ENCODE peak calls at places on chromosomes 1 and 21, in ten cellular contexts. One of them, this sample, is unnamed.

GRCh38 chr1:207752456-207753132 is 740 bp downstream of the CD46 start:
- DNase-seq in mesothelial cell of epicardium: no peak
- DNase-seq in endothelial cell: peak; percentile 15
- DNase-seq in AG10803: peak; percentile 3
- DNase-seq in testis: peak; percentile 55
- DNase-seq in omental fat pad: no peak
- DNase-seq in BJ: no peak
- DNase-seq in progenitor cell of endocrine pancreas: peak; percentile 27
- DNase-seq in psoas muscle: no peak
- DNase-seq in uterus: no peak
- DNase-seq in this sample: peak; percentile 29

GRCh38 chr1:210236386-210236839 is 3.8 kb downstream of the SERTAD4 start:
- DNase-seq in mesothelial cell of epicardium: no peak
- DNase-seq in endothelial cell: no peak
- DNase-seq in AG10803: no peak
- DNase-seq in testis: no peak
- DNase-seq in omental fat pad: no peak
- DNase-seq in BJ: no peak
- DNase-seq in progenitor cell of endocrine pancreas: no peak
- DNase-seq in psoas muscle: no peak
- DNase-seq in uterus: no peak
- DNase-seq in this sample: no peak

GRCh38 chr1:216847385-216848036 is 124.3 kb upstream of the ESRRG start:
- DNase-seq in mesothelial cell of epicardium: no peak
- DNase-seq in endothelial cell: no peak
- DNase-seq in AG10803: peak; percentile 8
- DNase-seq in testis: no peak
- DNase-seq in omental fat pad: no peak
- DNase-seq in BJ: peak; percentile 4
- DNase-seq in progenitor cell of endocrine pancreas: no peak
- DNase-seq in psoas muscle: no peak
- DNase-seq in uterus: no peak
- DNase-seq in this sample: no peak

GRCh38 chr21:33767236-33767635 is 124.9 kb downstream of the ITSN1 start:
- DNase-seq in mesothelial cell of epicardium: no peak
- DNase-seq in endothelial cell: no peak
- DNase-seq in AG10803: peak; percentile 76
- DNase-seq in testis: no peak
- DNase-seq in omental fat pad: no peak
- DNase-seq in BJ: no peak
- DNase-seq in progenitor cell of endocrine pancreas: no peak
- DNase-seq in psoas muscle: no peak
- DNase-seq in uterus: no peak
- DNase-seq in this sample: no peak

GRCh38 chr1:235821361-235821981 is 45.2 kb downstream of the LYST start:
- DNase-seq in mesothelial cell of epicardium: no peak
- DNase-seq in endothelial cell: no peak
- DNase-seq in AG10803: peak; percentile 72
- DNase-seq in testis: no peak
- DNase-seq in omental fat pad: no peak
- DNase-seq in BJ: peak; percentile 83
- DNase-seq in progenitor cell of endocrine pancreas: no peak
- DNase-seq in psoas muscle: no peak
- DNase-seq in uterus: no peak
- DNase-seq in this sample: no peak

GRCh38 chr1:235160395-235160964 is 570 bp downstream of the RBM34 start:
- DNase-seq in mesothelial cell of epicardium: no peak
- DNase-seq in endothelial cell: no peak
- DNase-seq in AG10803: peak; percentile 70
- DNase-seq in testis: no peak
- DNase-seq in omental fat pad: no peak
- DNase-seq in BJ: peak; percentile 16
- DNase-seq in progenitor cell of endocrine pancreas: no peak
- DNase-seq in psoas muscle: no peak
- DNase-seq in uterus: no peak
- DNase-seq in this sample: no peak

GRCh38 chr1:202376247-202376646 is 27.7 kb downstream of the PPP1R12B start:
- DNase-seq in mesothelial cell of epicardium: no peak
- DNase-seq in endothelial cell: no peak
- DNase-seq in AG10803: peak; percentile 61
- DNase-seq in testis: no peak
- DNase-seq in omental fat pad: no peak
- DNase-seq in BJ: no peak
- DNase-seq in progenitor cell of endocrine pancreas: no peak
- DNase-seq in psoas muscle: no peak
- DNase-seq in uterus: no peak
- DNase-seq in this sample: no peak

GRCh38 chr21:40555129-40555528 is 291.8 kb downstream of the DSCAM start:
- DNase-seq in mesothelial cell of epicardium: no peak
- DNase-seq in endothelial cell: no peak
- DNase-seq in AG10803: no peak
- DNase-seq in testis: no peak
- DNase-seq in omental fat pad: no peak
- DNase-seq in BJ: no peak
- DNase-seq in progenitor cell of endocrine pancreas: no peak
- DNase-seq in psoas muscle: no peak
- DNase-seq in uterus: no peak
- DNase-seq in this sample: no peak

GRCh38 chr1:206579747-206580437 is 32.4 kb downstream of the EIF2D start:
- DNase-seq in mesothelial cell of epicardium: no peak
- DNase-seq in endothelial cell: no peak
- DNase-seq in AG10803: peak; percentile 82
- DNase-seq in testis: peak; percentile 48
- DNase-seq in omental fat pad: no peak
- DNase-seq in BJ: no peak
- DNase-seq in progenitor cell of endocrine pancreas: no peak
- DNase-seq in psoas muscle: peak; percentile 89
- DNase-seq in uterus: no peak
- DNase-seq in this sample: no peak

GRCh38 chr1:13725714-13726175 is 25.8 kb downstream of the PRDM2 start:
- DNase-seq in mesothelial cell of epicardium: no peak
- DNase-seq in endothelial cell: peak; percentile 43
- DNase-seq in AG10803: peak; percentile 92
- DNase-seq in testis: peak; percentile 54
- DNase-seq in omental fat pad: no peak
- DNase-seq in BJ: no peak
- DNase-seq in progenitor cell of endocrine pancreas: no peak
- DNase-seq in psoas muscle: no peak
- DNase-seq in uterus: no peak
- DNase-seq in this sample: peak; percentile 30

GRCh38 chr1:1440941-1441888 is 5.7 kb downstream of the VWA1 start:
- DNase-seq in mesothelial cell of epicardium: no peak
- DNase-seq in endothelial cell: peak; percentile 76
- DNase-seq in AG10803: peak; percentile 15
- DNase-seq in testis: peak; percentile 57
- DNase-seq in omental fat pad: no peak
- DNase-seq in BJ: no peak
- DNase-seq in progenitor cell of endocrine pancreas: no peak
- DNase-seq in psoas muscle: peak; percentile 80
- DNase-seq in uterus: peak; percentile 55
- DNase-seq in this sample: peak; percentile 71

GRCh38 chr1:1440262-1440772 is 4.8 kb downstream of the VWA1 start:
- DNase-seq in mesothelial cell of epicardium: no peak
- DNase-seq in endothelial cell: no peak
- DNase-seq in AG10803: no peak
- DNase-seq in testis: no peak
- DNase-seq in omental fat pad: no peak
- DNase-seq in BJ: no peak
- DNase-seq in progenitor cell of endocrine pancreas: no peak
- DNase-seq in psoas muscle: no peak
- DNase-seq in uterus: peak; percentile 23
- DNase-seq in this sample: no peak

GRCh38 chr1:1438531-1439381 is 3.3 kb downstream of the VWA1 start:
- DNase-seq in mesothelial cell of epicardium: no peak
- DNase-seq in endothelial cell: no peak
- DNase-seq in AG10803: no peak
- DNase-seq in testis: no peak
- DNase-seq in omental fat pad: no peak
- DNase-seq in BJ: no peak
- DNase-seq in progenitor cell of endocrine pancreas: no peak
- DNase-seq in psoas muscle: no peak
- DNase-seq in uterus: peak; percentile 21
- DNase-seq in this sample: no peak

GRCh38 chr1:1437904-1438376 is 2.5 kb downstream of the VWA1 start:
- DNase-seq in mesothelial cell of epicardium: no peak
- DNase-seq in endothelial cell: no peak
- DNase-seq in AG10803: no peak
- DNase-seq in testis: no peak
- DNase-seq in omental fat pad: no peak
- DNase-seq in BJ: no peak
- DNase-seq in progenitor cell of endocrine pancreas: peak; percentile 73
- DNase-seq in psoas muscle: no peak
- DNase-seq in uterus: no peak
- DNase-seq in this sample: no peak

GRCh38 chr1:1439550-1440261 is 4.2 kb downstream of the VWA1 start:
- DNase-seq in mesothelial cell of epicardium: no peak
- DNase-seq in endothelial cell: no peak
- DNase-seq in AG10803: no peak
- DNase-seq in testis: no peak
- DNase-seq in omental fat pad: no peak
- DNase-seq in BJ: no peak
- DNase-seq in progenitor cell of endocrine pancreas: no peak
- DNase-seq in psoas muscle: no peak
- DNase-seq in uterus: no peak
- DNase-seq in this sample: no peak
- TF ChIP-seq CTCF in mesothelial cell of epicardium: no peak
- TF ChIP-seq CTCF in endothelial cell: no peak
- TF ChIP-seq CTCF in AG10803: no peak
- TF ChIP-seq CTCF in testis: no peak
- TF ChIP-seq CTCF in omental fat pad: no peak
- TF ChIP-seq CTCF in BJ: no peak
- TF ChIP-seq CTCF in progenitor cell of endocrine pancreas: no peak
- TF ChIP-seq CTCF in psoas muscle: no peak
- TF ChIP-seq CTCF in uterus: no peak
- TF ChIP-seq CTCF in this sample: no peak

DNA sequence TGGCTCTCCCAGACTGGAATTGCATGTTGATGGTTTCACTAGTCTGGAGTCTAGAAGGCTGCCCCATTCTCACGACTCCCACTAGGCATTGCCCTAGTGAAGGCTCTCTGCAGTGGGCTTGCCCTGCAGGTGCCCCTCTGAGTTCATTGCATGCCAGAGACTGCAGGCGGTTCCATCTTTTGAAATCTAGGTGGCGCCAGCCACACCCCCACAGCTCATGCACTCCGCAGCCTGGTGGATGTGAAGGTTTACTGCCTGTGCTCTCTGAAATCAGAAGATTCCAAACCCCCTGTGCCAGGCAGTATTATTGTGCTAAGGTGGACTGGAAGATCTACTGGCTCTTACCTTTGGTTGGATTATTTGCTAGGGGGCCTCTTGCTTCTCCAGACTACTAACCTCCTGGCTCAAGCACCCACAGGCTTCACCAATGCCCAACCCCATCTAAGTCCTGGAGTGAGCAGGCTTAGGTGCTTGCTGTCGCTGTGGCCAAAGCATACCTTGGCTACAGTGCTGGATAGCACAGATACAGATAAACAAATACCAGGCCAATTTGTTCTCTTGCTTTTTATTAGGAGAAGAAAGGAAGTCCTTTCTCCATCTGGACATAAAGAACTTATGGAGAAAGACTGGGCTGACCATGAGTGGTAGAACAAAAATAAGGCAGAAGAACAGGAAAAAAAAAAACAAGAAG is 83.5 kb upstream of the SIM2 start:
- DNase-seq in mesothelial cell of epicardium: no peak
- DNase-seq in endothelial cell: no peak
- DNase-seq in AG10803: no peak
- DNase-seq in testis: no peak
- DNase-seq in omental fat pad: no peak
- DNase-seq in BJ: no peak
- DNase-seq in progenitor cell of endocrine pancreas: no peak
- DNase-seq in psoas muscle: no peak
- DNase-seq in uterus: no peak
- DNase-seq in this sample: peak; percentile 53
- TF ChIP-seq CTCF in mesothelial cell of epicardium: no peak
- TF ChIP-seq CTCF in endothelial cell: peak; percentile 15
- TF ChIP-seq CTCF in AG10803: no peak
- TF ChIP-seq CTCF in testis: no peak
- TF ChIP-seq CTCF in omental fat pad: no peak
- TF ChIP-seq CTCF in BJ: no peak
- TF ChIP-seq CTCF in progenitor cell of endocrine pancreas: peak; percentile 28
- TF ChIP-seq CTCF in psoas muscle: no peak
- TF ChIP-seq CTCF in uterus: no peak
- TF ChIP-seq CTCF in this sample: peak; percentile 41

DNA sequence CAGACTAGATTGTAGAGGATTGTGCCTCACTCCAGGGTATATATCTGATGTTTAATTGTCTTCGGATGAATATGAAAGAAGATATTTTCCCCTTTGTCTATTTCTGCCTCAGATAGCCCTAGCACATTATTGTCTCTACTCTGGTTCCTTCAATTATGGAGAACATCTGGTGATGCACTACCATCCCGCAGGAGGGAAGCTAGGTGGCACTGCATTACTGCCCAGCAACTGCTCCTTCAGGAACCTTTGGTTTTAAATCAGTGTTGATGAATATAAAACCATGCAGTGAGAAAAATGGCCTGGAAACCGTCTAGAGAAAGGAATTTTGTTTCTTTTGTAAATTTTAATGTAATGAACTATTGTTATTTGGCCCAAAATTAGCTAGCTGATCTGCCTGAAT is 68.5 kb downstream of the GPR88 start:
- DNase-seq in mesothelial cell of epicardium: no peak
- DNase-seq in endothelial cell: peak; percentile 7
- DNase-seq in AG10803: peak; percentile 75
- DNase-seq in testis: peak; percentile 49
- DNase-seq in omental fat pad: no peak
- DNase-seq in BJ: no peak
- DNase-seq in progenitor cell of endocrine pancreas: no peak
- DNase-seq in psoas muscle: no peak
- DNase-seq in uterus: no peak
- DNase-seq in this sample: peak; percentile 22
- TF ChIP-seq CTCF in mesothelial cell of epicardium: no peak
- TF ChIP-seq CTCF in endothelial cell: no peak
- TF ChIP-seq CTCF in AG10803: peak; percentile 89
- TF ChIP-seq CTCF in testis: no peak
- TF ChIP-seq CTCF in omental fat pad: no peak
- TF ChIP-seq CTCF in BJ: peak; percentile 77
- TF ChIP-seq CTCF in progenitor cell of endocrine pancreas: peak; percentile 29
- TF ChIP-seq CTCF in psoas muscle: peak; percentile 42
- TF ChIP-seq CTCF in uterus: peak; percentile 73
- TF ChIP-seq CTCF in this sample: no peak

DNA sequence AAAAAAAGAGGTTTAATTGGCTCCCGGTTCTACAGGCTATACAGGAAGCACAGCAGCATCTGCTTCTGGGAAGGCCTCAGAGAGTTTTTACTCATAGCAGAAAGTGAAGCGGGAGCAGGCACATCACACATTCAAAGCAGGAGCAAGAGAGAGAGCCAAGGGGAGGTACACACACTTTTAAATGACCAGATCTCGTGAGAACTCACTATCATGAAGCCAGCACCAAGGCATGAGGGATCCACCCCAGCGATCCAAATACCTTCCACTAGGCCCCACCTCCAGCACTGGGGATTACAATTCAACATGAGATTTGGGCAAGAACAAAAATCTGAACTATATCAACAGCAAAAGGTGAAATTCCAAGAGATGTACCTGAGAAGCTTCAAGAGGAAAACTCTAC is 20.8 kb upstream of the FAM76A start:
- DNase-seq in mesothelial cell of epicardium: no peak
- DNase-seq in endothelial cell: no peak
- DNase-seq in AG10803: no peak
- DNase-seq in testis: no peak
- DNase-seq in omental fat pad: no peak
- DNase-seq in BJ: no peak
- DNase-seq in progenitor cell of endocrine pancreas: no peak
- DNase-seq in psoas muscle: no peak
- DNase-seq in uterus: no peak
- DNase-seq in this sample: no peak
- TF ChIP-seq CTCF in mesothelial cell of epicardium: no peak
- TF ChIP-seq CTCF in endothelial cell: no peak
- TF ChIP-seq CTCF in AG10803: no peak
- TF ChIP-seq CTCF in testis: no peak
- TF ChIP-seq CTCF in omental fat pad: no peak
- TF ChIP-seq CTCF in BJ: no peak
- TF ChIP-seq CTCF in progenitor cell of endocrine pancreas: no peak
- TF ChIP-seq CTCF in psoas muscle: no peak
- TF ChIP-seq CTCF in uterus: no peak
- TF ChIP-seq CTCF in this sample: no peak

This sample was measured in WTC11.